ENCODE peak calls at places on chromosomes 13 and 19, in four cellular contexts. T is NCI-H187 treated with DMSO at 0.1 percent for 48 hours, A is sciatic nerve, E is fibroblast of lung. G is an unnamed sample.

GRCh38 chr19:47072323-47072722 is 23.9 kb upstream of the TMEM160 start:
- DNase-seq in E (no peak), T (no peak), A (no peak), G (no peak)

GRCh38 chr13:40433577-40433976 is 232.9 kb downstream of the FOXO1 start:
- DNase-seq in T (no peak), E (no peak), A (no peak), G (no peak)

GRCh38 chr13:48902421-48902820 is 73.3 kb upstream of the FNDC3A start:
- DNase-seq in A (no peak), E (peak; percentile 46), T (no peak), G (no peak)

GRCh38 chr13:98509271-98510155 is 67.4 kb downstream of the STK24 start:
- DNase-seq in E (peak; percentile 98), A (no peak), T (no peak), G (peak; percentile 87)

GRCh38 chr19:28521614-28522544 is 691.1 kb downstream of the UQCRFS1 start:
- DNase-seq in T (no peak), E (no peak), A (no peak), G (no peak)

GRCh38 chr19:40512473-40513344 is 45.9 kb downstream of the SPTBN4 start:
- DNase-seq in T (no peak), A (no peak), E (no peak), G (peak; percentile 50)

GRCh38 chr19:47430041-47430802 is 10.9 kb upstream of the MEIS3 start:
- DNase-seq in A (no peak), T (no peak), E (peak; percentile 36), G (peak; percentile 47)

GRCh38 chr19:279656-280055 is 11.5 kb downstream of the PLPP2 start:
- DNase-seq in E (no peak), T (no peak), A (no peak), G (no peak)

GRCh38 chr13:113393226-113393571 is 29.3 kb upstream of the GRTP1 start:
- DNase-seq in T (no peak), E (no peak), A (no peak), G (no peak)

GRCh38 chr19:18939922-18940775 is 868 bp downstream of the HOMER3 start:
- DNase-seq in A (peak; percentile 82), T (no peak), E (peak; percentile 57), G (peak; percentile 78)

GRCh38 chr19:39858541-39858940 is 12.4 kb upstream of the FBL start:
- DNase-seq in T (no peak), E (no peak), A (no peak), G (no peak)

GRCh38 chr19:38004100-38004504 is 97.1 kb downstream of the SIPA1L3 start:
- DNase-seq in E (no peak), T (no peak), A (no peak), G (peak; percentile 59)

GRCh38 chr19:41095703-41096102 is 7.5 kb downstream of the CYP2A13 start:
- DNase-seq in T (no peak), E (no peak), A (no peak), G (no peak)

GRCh38 chr13:51912091-51912490 is 50.3 kb downstream of the CCDC70 start:
- DNase-seq in A (no peak), T (no peak), E (no peak), G (no peak)

GRCh38 chr13:30708541-30708940 is 26.8 kb upstream of the ALOX5AP start:
- DNase-seq in A (no peak), E (peak; percentile 55), T (no peak), G (peak; percentile 64)